ENCODE peak calls at places on chromosomes 4 and X, in five cellular contexts. G, P, T, X and F are unnamed samples.

GRCh38 chr4:94577136-94577535 is 125.4 kb downstream of the PDLIM5 start:
- DNase-seq in G (peak; percentile 85), P (no peak), X (no peak), T (no peak), F (no peak)

GRCh38 chr4:108443585-108443984 is 176.8 kb upstream of the RPL34 start:
- DNase-seq in X (no peak), G (no peak), P (no peak), T (no peak), F (no peak)

GRCh38 chrX:37350034-37350365 is 836 bp downstream of the PRRG1 start:
- DNase-seq in X (no peak), G (peak; percentile 14), T (no peak), P (peak; percentile 39), F (peak; percentile 9)

GRCh38 chrX:129954804-129955203 is 27.6 kb upstream of the BCORL1 start:
- DNase-seq in X (no peak), P (no peak), G (no peak), T (no peak), F (no peak)

GRCh38 chr4:20623936-20624335 is 76.3 kb upstream of the PACRGL start:
- DNase-seq in T (no peak), G (no peak), P (no peak), X (no peak), F (no peak)

GRCh38 chr4:176837176-176837915 is 44.6 kb upstream of the VEGFC start:
- DNase-seq in P (no peak), G (no peak), T (no peak), X (no peak), F (no peak)

GRCh38 chrX:132568291-132568690 is 79.5 kb upstream of the MBNL3 start:
- DNase-seq in G (no peak), T (no peak), P (no peak), X (no peak), F (no peak)

GRCh38 chr4:66164869-66165268 is 494.6 kb upstream of the EPHA5 start:
- DNase-seq in X (no peak), P (no peak), G (no peak), T (no peak), F (no peak)

GRCh38 chrX:48864210-48864609 is 28.8 kb upstream of the PCSK1N start:
- DNase-seq in P (peak; percentile 42), G (peak; percentile 76), T (no peak), X (no peak), F (peak; percentile 58)

GRCh38 chr4:186845137-186845842 is 121.6 kb upstream of the FAT1 start:
- DNase-seq in P (peak; percentile 35), X (no peak), G (peak; percentile 96), T (no peak), F (peak; percentile 93)

GRCh38 chr4:29259556-29259955 is 1460.6 kb upstream of the PCDH7 start:
- DNase-seq in T (no peak), G (no peak), X (no peak), P (peak; percentile 34), F (no peak)

GRCh38 chr4:11408569-11408968 is 20.1 kb downstream of the HS3ST1 start:
- DNase-seq in P (no peak), X (no peak), T (no peak), G (no peak), F (no peak)

GRCh38 chr4:161287678-161288352 is 876.0 kb downstream of the FSTL5 start:
- DNase-seq in G (no peak), T (no peak), P (no peak), X (no peak), F (no peak)

GRCh38 chr4:106796866-106797265 is 239.2 kb downstream of the DKK2 start:
- DNase-seq in T (no peak), X (no peak), P (no peak), G (no peak), F (no peak)

GRCh38 chr4:152189451-152190179 is 346.3 kb downstream of the FBXW7 start:
- DNase-seq in G (no peak), X (no peak), T (peak; percentile 30), P (no peak), F (no peak)

GRCh38 chr4:88276952-88277710 is 7.2 kb downstream of the PPM1K start:
- DNase-seq in T (no peak), X (no peak), G (no peak), P (no peak), F (no peak)

GRCh38 chrX:10636337-10636736 is 16.0 kb upstream of the MID1 start:
- DNase-seq in T (no peak), G (no peak), P (peak; percentile 80), X (no peak), F (no peak)

GRCh38 chr4:7353846-7354610 is 80.7 kb downstream of the PSAPL1 start:
- DNase-seq in T (no peak), X (no peak), P (no peak), G (no peak), F (no peak)

GRCh38 chr4:6120361-6120760 is 80.0 kb downstream of the JAKMIP1 start:
- DNase-seq in T (no peak), X (peak; percentile 37), G (no peak), P (no peak), F (no peak)

GRCh38 chr4:61505773-61506640 is 305.9 kb downstream of the ADGRL3 start:
- DNase-seq in G (no peak), X (no peak), T (no peak), P (no peak), F (no peak)

GRCh38 chrX:121135488-121136207 is 88.2 kb downstream of the GLUD2 start:
- DNase-seq in P (no peak), G (no peak), X (no peak), T (no peak), F (no peak)

GRCh38 chr4:184644553-184645307 is 4.5 kb downstream of the CASP3 start:
- DNase-seq in P (no peak), G (peak; percentile 39), X (no peak), T (no peak), F (no peak)

GRCh38 chrX:17788439-17788838 is 51.1 kb downstream of the SCML1 start:
- DNase-seq in T (no peak), X (no peak), G (peak; percentile 2), P (peak; percentile 74), F (peak; percentile 12)

GRCh38 chr4:158948071-158948470 is 154.8 kb upstream of the RAPGEF2 start:
- DNase-seq in T (no peak), P (no peak), X (no peak), G (no peak), F (no peak)

GRCh38 chr4:77174426-77174825 is 17.4 kb downstream of the CCNG2 start:
- DNase-seq in X (no peak), G (peak; percentile 27), P (no peak), T (no peak), F (no peak)

GRCh38 chr4:44927361-44928061 is 201.2 kb upstream of the GNPDA2 start:
- DNase-seq in G (peak; percentile 1), X (no peak), P (peak; percentile 57), T (no peak), F (peak; percentile 28)

GRCh38 chrX:128518508-128518907 is 466.3 kb upstream of the ACTRT1 start:
- DNase-seq in G (no peak), X (no peak), T (no peak), P (peak; percentile 41), F (peak; percentile 33)

GRCh38 chr4:176782794-176783193 is 9.9 kb downstream of the VEGFC start:
- DNase-seq in T (no peak), P (no peak), X (no peak), G (no peak), F (no peak)

GRCh38 chr4:51885371-51885770 is 42.4 kb downstream of the DCUN1D4 start:
- DNase-seq in X (no peak), T (no peak), G (peak; percentile 20), P (peak; percentile 49), F (peak; percentile 43)

GRCh38 chrX:110944793-110945466 is 149.3 kb upstream of the CHRDL1 start:
- DNase-seq in P (no peak), X (no peak), T (no peak), G (peak; percentile 50), F (peak; percentile 9)

DNA sequence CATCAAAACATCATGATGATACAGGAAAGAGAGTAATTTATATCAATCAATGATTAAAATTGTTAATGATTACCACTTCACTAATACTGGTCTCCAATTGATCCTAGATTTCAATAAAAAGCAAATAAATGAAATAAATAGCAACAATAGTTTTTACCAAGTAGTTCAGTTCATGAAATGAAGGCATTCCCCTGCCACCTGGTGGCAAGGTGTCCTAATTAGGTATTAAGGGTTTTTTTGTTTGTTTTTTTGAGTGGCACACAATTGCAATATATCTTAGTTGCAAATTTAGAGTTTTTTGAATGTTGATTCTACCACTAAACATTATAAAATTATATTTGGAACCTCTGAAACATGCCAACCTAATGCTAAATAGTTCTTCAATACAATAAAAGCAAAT is 157.4 kb upstream of the PDE5A start:
- DNase-seq in G (peak; percentile 10), P (peak; percentile 44), T (no peak), X (no peak), F (peak; percentile 39)
- TF ChIP-seq CTCF in G (peak; percentile 23), P (peak; percentile 70), T (no peak), X (peak; percentile 39), F (peak; percentile 49)

DNA sequence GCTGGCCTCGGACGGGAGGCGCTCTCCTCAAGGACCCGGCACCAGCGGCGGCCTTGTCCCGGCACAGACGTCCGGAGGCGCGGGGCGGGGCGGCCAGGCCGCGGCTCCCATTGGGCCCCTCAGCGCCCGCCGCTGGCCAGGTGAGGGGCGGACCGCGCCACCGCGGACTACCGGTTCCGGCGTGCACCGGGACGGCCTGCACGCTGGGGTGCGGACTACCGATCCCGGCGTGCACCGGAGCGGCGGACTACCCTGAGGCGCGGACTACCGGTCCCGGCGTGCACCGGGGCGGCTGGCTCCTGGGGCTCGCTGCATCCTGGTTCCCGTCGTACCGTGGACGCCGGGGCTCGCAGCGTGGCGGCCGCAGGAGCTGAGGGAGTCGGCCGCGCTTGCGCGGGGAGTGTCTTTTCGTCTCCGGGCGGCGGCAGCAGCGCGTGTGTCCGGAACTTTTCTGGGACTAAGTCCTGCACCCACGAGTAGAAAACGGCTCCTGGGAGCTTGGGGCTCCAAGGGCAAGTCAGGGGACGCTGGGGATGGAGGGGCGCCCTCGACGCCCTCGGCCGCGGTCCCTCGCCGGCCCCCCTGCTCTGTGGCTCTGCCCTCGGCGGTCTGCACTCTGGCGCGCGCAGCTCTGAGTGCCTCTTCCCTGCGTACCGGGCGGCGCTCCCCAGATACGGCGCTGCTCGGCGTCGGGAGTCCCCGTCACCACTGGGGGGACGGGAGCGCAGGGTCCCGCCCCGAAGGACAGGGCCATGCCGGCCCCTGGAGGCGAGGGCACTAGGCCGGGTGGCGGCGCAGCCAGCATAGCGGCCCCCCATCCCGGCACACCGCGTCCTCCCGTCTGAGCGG is at the start of gene LETM1:
- DNase-seq in G (peak; percentile 87), T (peak; percentile 80), P (peak; percentile 91), X (peak; percentile 98), F (peak; percentile 83)
- TF ChIP-seq CTCF in G (no peak), T (peak; percentile 15), P (no peak), X (peak; percentile 49), F (no peak)

DNA sequence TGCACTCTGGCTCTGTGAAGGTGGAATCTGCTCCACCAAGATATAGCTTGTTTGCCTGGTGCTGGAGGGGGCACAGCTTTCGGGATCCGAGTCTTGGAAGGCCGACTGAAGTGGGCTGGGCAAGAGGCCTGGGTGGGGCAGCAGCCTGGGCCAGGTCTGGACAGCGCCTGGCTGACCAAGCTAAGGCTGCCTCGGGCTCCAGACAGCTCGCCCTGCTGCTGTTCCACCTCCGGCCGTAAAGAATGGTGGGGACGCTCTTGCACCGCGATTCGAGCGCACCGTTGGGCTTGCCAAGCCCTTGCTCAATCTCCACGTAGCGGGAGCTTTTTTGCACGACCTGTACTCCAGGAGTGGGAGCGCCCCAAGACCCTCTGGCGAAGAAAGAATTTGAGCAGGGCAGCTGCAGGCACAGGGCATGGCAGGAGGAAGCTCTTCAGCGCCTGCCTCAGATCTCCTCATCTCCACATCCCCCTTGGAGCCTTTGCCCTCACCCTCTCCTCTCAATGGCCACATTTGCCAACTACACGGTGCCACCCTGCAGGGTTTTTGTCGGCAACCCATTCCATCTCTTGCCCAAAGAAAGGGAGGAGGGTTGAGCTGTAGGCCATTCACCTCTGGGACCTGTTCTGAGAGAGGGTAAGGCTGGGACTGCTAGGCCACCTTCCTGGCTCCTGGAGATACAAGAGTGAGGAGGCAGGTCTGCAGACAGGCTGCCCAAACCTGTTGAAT is 18.9 kb downstream of the CNGA2 start:
- DNase-seq in G (peak; percentile 36), X (no peak), P (peak; percentile 39), T (no peak), F (peak; percentile 34)
- TF ChIP-seq CTCF in G (peak; percentile 71), X (peak; percentile 80), P (peak; percentile 53), T (peak; percentile 85), F (peak; percentile 91)

GRCh38 chr4:134753390-134753789 is 551.8 kb upstream of the PABPC4L start:
- DNase-seq in T (no peak), G (no peak), P (no peak), X (no peak), F (no peak)
- TF ChIP-seq CTCF in T (no peak), G (no peak), P (no peak), X (no peak), F (no peak)